ENCODE peak calls at places on chromosomes 2 and 18, in four cellular contexts. I, E, O and H are unnamed samples.

GRCh38 chr2:36277876-36278523 is 77.6 kb upstream of the CRIM1 start:
- DNase-seq in I (no peak), E (no peak), O (no peak), H (no peak)

GRCh38 chr2:8110716-8111115 is 571.1 kb upstream of the ID2 start:
- DNase-seq in I (no peak), E (no peak), O (no peak), H (no peak)

GRCh38 chr2:128466377-128467175 is 147.9 kb upstream of the HS6ST1 start:
- DNase-seq in I (no peak), E (no peak), O (no peak), H (no peak)

GRCh38 chr18:22668496-22668895 is 250.8 kb upstream of the CTAGE1 start:
- DNase-seq in I (no peak), E (no peak), O (peak), H (no peak)

GRCh38 chr18:76932026-76932819 is 109.9 kb downstream of the ZNF236 start:
- DNase-seq in I (no peak), E (no peak), O (no peak), H (no peak)

GRCh38 chr18:27577740-27578139 is 392.6 kb upstream of the CHST9 start:
- DNase-seq in I (no peak), E (no peak), O (no peak), H (no peak)

GRCh38 chr2:207073791-207074678 is 91.7 kb downstream of the KLF7 start:
- DNase-seq in I (no peak), E (no peak), O (no peak), H (no peak)

GRCh38 chr2:3626817-3627499 is 31.0 kb upstream of the ALLC start:
- DNase-seq in I (no peak), E (no peak), O (no peak), H (no peak)

GRCh38 chr2:152894051-152894450 is 175.6 kb downstream of the ARL6IP6 start:
- DNase-seq in I (no peak), E (no peak), O (no peak), H (no peak)

GRCh38 chr18:8623549-8624106 is 14.4 kb downstream of the RAB12 start:
- DNase-seq in I (no peak), E (no peak), O (no peak), H (no peak)

GRCh38 chr2:135904590-135904989 is 28.3 kb upstream of the MCM6 start:
- DNase-seq in I (no peak), E (no peak), O (no peak), H (no peak)

GRCh38 chr18:56645415-56646016 is 5.6 kb upstream of the WDR7 start:
- DNase-seq in I (no peak), E (no peak), O (no peak), H (peak)

GRCh38 chr18:26439537-26439936 is 108.8 kb downstream of the KCTD1 start:
- DNase-seq in I (no peak), E (no peak), O (no peak), H (no peak)

GRCh38 chr2:174325932-174326879 is 8.5 kb upstream of the SP9 start:
- DNase-seq in I (no peak), E (no peak), O (peak), H (no peak)

GRCh38 chr18:52288403-52289004 is 51.5 kb upstream of the DCC start:
- DNase-seq in I (peak), E (no peak), O (peak), H (no peak)

GRCh38 chr18:44781890-44782289 is 101.2 kb downstream of the SETBP1 start:
- DNase-seq in I (no peak), E (no peak), O (no peak), H (no peak)

GRCh38 chr2:30446602-30447148 is 371 bp upstream of the LCLAT1 start:
- DNase-seq in I (no peak), E (no peak), O (no peak), H (no peak)

GRCh38 chr2:47250576-47251403 is 95.7 kb upstream of the STPG4 start:
- DNase-seq in I (no peak), E (no peak), O (peak), H (no peak)

DNA sequence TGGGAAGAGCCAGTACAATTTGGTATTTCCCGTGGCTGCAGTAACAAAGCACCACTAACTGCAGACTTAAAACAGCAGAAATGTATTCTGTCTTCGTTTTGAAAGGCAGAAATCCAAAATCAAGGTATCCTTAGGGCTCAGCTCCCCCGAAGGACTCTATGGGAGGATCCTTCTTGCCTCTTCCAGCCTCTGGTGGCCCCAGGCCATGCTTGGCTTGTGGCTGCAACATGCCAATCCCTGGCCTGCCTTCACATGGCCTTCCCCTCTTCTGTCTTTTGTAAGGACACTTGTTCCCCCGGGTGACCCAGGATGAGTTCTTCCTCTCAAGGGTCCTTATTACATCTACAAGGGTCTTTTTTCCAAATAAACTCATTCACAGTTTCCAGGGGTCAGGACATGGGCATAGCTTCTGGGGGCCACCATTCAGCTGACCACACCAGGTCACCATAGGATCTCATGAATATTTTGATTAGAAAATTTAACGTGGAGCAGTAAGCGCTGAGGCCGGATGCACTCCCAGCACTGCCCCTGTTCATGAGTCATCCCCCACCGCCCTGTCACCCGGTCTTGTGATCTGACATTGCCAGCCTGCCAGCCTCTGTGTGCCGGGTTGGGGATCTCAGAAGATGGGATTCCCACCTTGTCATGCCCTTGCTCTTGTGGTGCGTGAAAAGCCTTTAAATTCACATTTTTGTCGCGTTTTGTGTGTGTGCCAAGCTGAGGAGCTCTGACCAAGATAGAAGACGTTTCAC is 61.2 kb upstream of the B3GNT7 start:
- DNase-seq in I (no peak), E (no peak), O (no peak), H (no peak)
- TF ChIP-seq EGR1 in I (no peak), E (no peak), O (no peak), H (no peak)

GRCh38 chr2:19711470-19712372 is 190.1 kb downstream of the TTC32 start:
- DNase-seq in I (peak), E (no peak), O (no peak), H (peak)
- TF ChIP-seq POLR2AphosphoS5 in I (no peak), E (no peak), O (no peak), H (no peak)

GRCh38 chr2:215136669-215137328 is 1.6 kb downstream of the ABCA12 start:
- DNase-seq in I (no peak), E (peak), O (no peak), H (no peak)

GRCh38 chr2:215140166-215140707 is 1.8 kb upstream of the ABCA12 start:
- DNase-seq in I (no peak), E (no peak), O (no peak), H (no peak)

GRCh38 chr2:215137329-215137686 is 1.1 kb downstream of the ABCA12 start:
- DNase-seq in I (no peak), E (no peak), O (no peak), H (no peak)

GRCh38 chr2:215137741-215138340 is 585 bp downstream of the ABCA12 start:
- DNase-seq in I (no peak), E (no peak), O (no peak), H (peak)

GRCh38 chr2:215138466-215138865 is at the start of gene ABCA12:
- DNase-seq in I (no peak), E (no peak), O (no peak), H (peak)
- TF ChIP-seq EGR1 in I (no peak), E (no peak), O (no peak), H (no peak)

DNA sequence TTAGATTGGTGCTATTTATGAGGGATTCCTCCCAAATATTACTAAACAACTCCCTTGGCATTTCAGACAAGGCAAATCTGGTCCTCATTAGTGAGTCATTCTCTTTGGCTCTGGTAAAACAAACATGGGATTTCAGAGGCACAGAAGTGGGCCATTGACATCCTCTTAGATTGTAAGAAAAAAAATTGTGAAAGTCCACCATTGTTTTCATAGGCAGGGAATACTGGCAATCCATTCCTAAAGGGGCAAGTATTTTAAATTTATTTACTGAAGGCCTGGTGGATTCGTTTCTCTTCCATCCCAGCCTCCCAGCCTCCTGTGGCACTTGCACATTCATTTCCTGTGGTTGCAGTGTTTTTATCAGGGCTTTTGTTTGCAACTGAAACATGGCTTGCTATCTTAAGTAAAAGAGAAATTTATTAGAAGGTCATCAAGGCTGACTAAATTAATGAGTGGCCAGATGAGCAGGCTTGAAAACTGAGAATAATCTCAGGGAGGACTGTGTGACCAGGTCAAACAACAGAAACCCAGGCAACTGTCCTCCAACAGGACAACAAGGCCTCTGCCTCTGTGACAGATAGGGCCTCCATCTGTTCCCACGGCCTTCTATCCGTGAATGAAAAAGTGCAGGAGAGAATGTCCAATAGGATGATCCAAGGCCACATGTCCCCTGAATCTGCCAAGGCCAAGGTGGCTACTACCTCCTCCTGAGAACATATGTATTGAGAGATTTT is 23.1 kb upstream of the TNFAIP6 start:
- DNase-seq in I (no peak), E (no peak), O (no peak), H (no peak)
- TF ChIP-seq POLR2AphosphoS5 in I (no peak), E (no peak), O (no peak), H (no peak)

GRCh38 chr2:10007921-10008808 is 35.2 kb upstream of the KLF11 start:
- DNase-seq in I (no peak), E (no peak), O (no peak), H (no peak)
- TF ChIP-seq EGR1 in I (no peak), E (no peak), O (no peak), H (no peak)

DNA sequence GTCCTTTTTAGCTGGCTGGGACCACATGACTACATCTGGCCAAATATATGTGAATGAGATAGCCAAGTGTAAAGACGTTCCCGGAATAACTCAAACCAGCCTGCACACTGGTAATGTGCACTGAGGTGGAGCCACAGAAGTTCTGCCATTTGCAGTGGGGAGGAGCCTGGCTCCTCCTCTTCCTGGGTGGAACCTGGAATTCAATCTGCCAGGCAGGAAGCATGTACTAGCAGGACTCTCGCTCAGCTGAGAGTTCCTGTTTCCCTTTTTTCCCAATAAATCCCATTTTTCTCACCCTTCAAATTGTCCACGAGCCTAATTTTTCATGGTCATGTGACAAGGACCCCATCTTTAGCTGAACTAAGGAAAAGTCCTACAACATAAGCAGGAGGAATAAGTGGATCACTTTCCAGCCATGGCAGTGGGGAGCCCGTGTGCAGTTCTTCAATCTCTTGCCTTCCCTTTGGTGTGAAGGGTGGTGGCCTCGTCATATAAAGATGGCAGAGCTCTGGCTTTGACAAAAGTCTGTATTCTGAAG is 183.2 kb downstream of the UXS1 start:
- DNase-seq in I (no peak), E (no peak), O (no peak), H (no peak)
- TF ChIP-seq POLR2AphosphoS5 in I (no peak), E (no peak), O (no peak), H (no peak)